ENCODE peak calls at places on chromosomes 16 and 17, in nine cellular contexts. I is Panc1, Y is esophagus muscularis mucosa, K is endothelial cell of umbilical vein, O is HCT116, L is transverse colon, Q is SK-N-SH, N is stomach, A is HL-60. S is an unnamed sample.

GRCh38 chr16:11949527-11949926 is 7.7 kb upstream of the NPIPB2 start:
- DNase-seq in I (peak), Y (no peak), K (peak), O (peak), L (peak), Q (peak), N (no peak), A (peak), S (no peak)

GRCh38 chr17:5758651-5759050 is 174.3 kb upstream of the NLRP1 start:
- DNase-seq in I (no peak), Y (no peak), K (peak), O (peak), L (no peak), Q (no peak), N (no peak), A (no peak), S (no peak)

GRCh38 chr16:87076950-87077749 is 240.0 kb downstream of the C16orf95 start:
- DNase-seq in I (no peak), Y (no peak), K (peak), O (peak), L (peak), Q (peak), N (peak), A (peak), S (peak)

GRCh38 chr17:44043326-44043725 is 23.1 kb downstream of the LSM12 start:
- DNase-seq in I (no peak), Y (no peak), K (no peak), O (no peak), L (no peak), Q (no peak), N (no peak), A (peak), S (no peak)

GRCh38 chr17:49874911-49875310 is 27.0 kb upstream of the TAC4 start:
- DNase-seq in I (no peak), Y (no peak), K (no peak), O (no peak), L (no peak), Q (no peak), N (no peak), A (no peak), S (no peak)

GRCh38 chr16:76309639-76310335 is 32.6 kb downstream of the CNTNAP4 start:
- DNase-seq in I (no peak), Y (no peak), K (no peak), O (no peak), L (no peak), Q (no peak), N (no peak), A (peak), S (no peak)

GRCh38 chr17:6914711-6915110 is 81.1 kb upstream of the ALOX12 start:
- DNase-seq in I (no peak), Y (peak), K (no peak), O (no peak), L (no peak), Q (no peak), N (no peak), A (peak), S (no peak)

GRCh38 chr17:44344939-44345496 is at the start of gene GRN:
- DNase-seq in I (peak), Y (peak), K (peak), O (peak), L (peak), Q (peak), N (peak), A (peak), S (peak)

GRCh38 chr17:59328534-59329095 is 2.8 kb upstream of the YPEL2 start:
- DNase-seq in I (no peak), Y (no peak), K (no peak), O (no peak), L (no peak), Q (no peak), N (no peak), A (no peak), S (peak)

GRCh38 chr17:7833795-7834553 is at the start of gene KDM6B:
- DNase-seq in I (no peak), Y (peak), K (peak), O (peak), L (peak), Q (peak), N (peak), A (peak), S (peak)

GRCh38 chr17:42639484-42640474 is 19.3 kb upstream of the TUBG2 start:
- DNase-seq in I (no peak), Y (no peak), K (no peak), O (no peak), L (no peak), Q (no peak), N (no peak), A (no peak), S (no peak)

GRCh38 chr17:41367426-41368075 is 2.1 kb downstream of the KRT33B start:
- DNase-seq in I (no peak), Y (no peak), K (no peak), O (no peak), L (no peak), Q (no peak), N (no peak), A (no peak), S (no peak)

GRCh38 chr17:47684025-47684424 is 9.9 kb upstream of the TBKBP1 start:
- DNase-seq in I (no peak), Y (no peak), K (no peak), O (no peak), L (no peak), Q (no peak), N (no peak), A (no peak), S (no peak)

GRCh38 chr16:11639925-11640899 is 28.0 kb upstream of the SNN start:
- DNase-seq in I (peak), Y (no peak), K (peak), O (peak), L (peak), Q (no peak), N (peak), A (peak), S (peak)

GRCh38 chr16:24009955-24010354 is 174.2 kb downstream of the PRKCB start:
- DNase-seq in I (no peak), Y (no peak), K (no peak), O (no peak), L (no peak), Q (no peak), N (no peak), A (no peak), S (no peak)

GRCh38 chr16:51753382-51753781 is 602.3 kb upstream of the SALL1 start:
- DNase-seq in I (no peak), Y (no peak), K (no peak), O (no peak), L (no peak), Q (no peak), N (no peak), A (no peak), S (no peak)

GRCh38 chr17:40605301-40605700 is 40.0 kb upstream of the CCR7 start:
- DNase-seq in I (no peak), Y (peak), K (no peak), O (no peak), L (no peak), Q (no peak), N (no peak), A (no peak), S (peak)

GRCh38 chr17:77884019-77884418 is 74.5 kb upstream of the TNRC6C start:
- DNase-seq in I (no peak), Y (no peak), K (no peak), O (no peak), L (no peak), Q (peak), N (no peak), A (no peak), S (peak)
- TF ChIP-seq POLR2AphosphoS5 in I (no peak), Y (no peak), K (no peak), O (no peak), L (no peak), Q (no peak), N (no peak), A (no peak), S (no peak)

GRCh38 chr16:2790631-2791030 is 3.3 kb upstream of the PRSS33 start:
- DNase-seq in I (no peak), Y (no peak), K (no peak), O (no peak), L (no peak), Q (no peak), N (no peak), A (no peak), S (no peak)

GRCh38 chr16:2795714-2796143 is 2.5 kb upstream of the PRSS41 start:
- DNase-seq in I (no peak), Y (no peak), K (no peak), O (no peak), L (peak), Q (no peak), N (no peak), A (no peak), S (no peak)

GRCh38 chr16:2791174-2791573 is 3.8 kb upstream of the PRSS33 start:
- DNase-seq in I (no peak), Y (no peak), K (no peak), O (no peak), L (no peak), Q (no peak), N (no peak), A (no peak), S (peak)

GRCh38 chr16:2787961-2788360 is 601 bp upstream of the PRSS33 start:
- DNase-seq in I (no peak), Y (no peak), K (no peak), O (no peak), L (no peak), Q (no peak), N (no peak), A (no peak), S (no peak)

DNA sequence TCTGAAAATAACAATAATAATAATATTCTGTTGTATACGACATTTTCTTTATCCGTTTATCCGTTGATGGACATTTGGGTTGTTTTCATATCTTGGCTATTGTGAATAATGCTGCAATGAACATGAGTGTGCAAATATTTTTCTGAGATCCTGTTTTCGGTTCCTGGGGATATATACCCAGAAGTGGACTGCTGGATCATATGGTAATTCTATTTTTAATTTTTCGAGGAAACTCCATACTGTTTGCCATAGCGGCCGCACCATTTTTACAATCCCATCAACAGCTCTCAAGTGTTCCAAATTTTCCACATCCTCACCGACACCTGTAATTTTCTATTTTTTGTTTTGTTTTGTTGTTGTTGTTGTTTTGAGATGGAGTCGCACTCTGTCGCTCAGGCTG is 5.3 kb upstream of the PRSS41 start:
- DNase-seq in I (no peak), Y (no peak), K (no peak), O (no peak), L (no peak), Q (no peak), N (no peak), A (no peak), S (no peak)
- TF ChIP-seq CTCF in I (no peak), Y (no peak), K (no peak), O (no peak), L (no peak), Q (no peak), N (no peak), A (no peak), S (no peak)

GRCh38 chr17:81941484-81942166 is 4.5 kb upstream of the PYCR1 start:
- DNase-seq in I (no peak), Y (no peak), K (no peak), O (no peak), L (no peak), Q (no peak), N (no peak), A (no peak), S (no peak)
- H3K4me3 ChIP-seq in I (no peak), Y (no peak), K (no peak), O (no peak), L (no peak), Q (no peak), N (no peak), A (no peak), S (no peak)

GRCh38 chr16:72188512-72188911 is 16.6 kb upstream of the PMFBP1 start:
- DNase-seq in I (no peak), Y (no peak), K (no peak), O (no peak), L (no peak), Q (no peak), N (no peak), A (no peak), S (no peak)
- TF ChIP-seq POLR2AphosphoS5 in I (no peak), Y (no peak), K (no peak), O (no peak), L (no peak), Q (no peak), N (no peak), A (no peak), S (no peak)

GRCh38 chr17:77608431-77608830 is 350.1 kb upstream of the TNRC6C start:
- DNase-seq in I (no peak), Y (no peak), K (no peak), O (no peak), L (no peak), Q (peak), N (no peak), A (no peak), S (peak)
- TF ChIP-seq CTCF in I (no peak), Y (no peak), K (no peak), O (no peak), L (no peak), Q (no peak), N (no peak), A (no peak), S (no peak)

GRCh38 chr16:4111748-4112696 is 4.2 kb downstream of the ADCY9 start:
- DNase-seq in I (no peak), Y (no peak), K (no peak), O (no peak), L (peak), Q (no peak), N (no peak), A (no peak), S (peak)

GRCh38 chr16:4113358-4114256 is 2.6 kb downstream of the ADCY9 start:
- DNase-seq in I (no peak), Y (no peak), K (no peak), O (no peak), L (no peak), Q (no peak), N (no peak), A (no peak), S (peak)

GRCh38 chr16:4110680-4111079 is 5.6 kb downstream of the ADCY9 start:
- DNase-seq in I (no peak), Y (no peak), K (no peak), O (no peak), L (peak), Q (no peak), N (peak), A (no peak), S (peak)

GRCh38 chr16:4109250-4109736 is 6.9 kb downstream of the ADCY9 start:
- DNase-seq in I (no peak), Y (no peak), K (no peak), O (no peak), L (no peak), Q (no peak), N (no peak), A (no peak), S (peak)

GRCh38 chr16:4110065-4110464 is 6.2 kb downstream of the ADCY9 start:
- DNase-seq in I (no peak), Y (no peak), K (no peak), O (no peak), L (no peak), Q (no peak), N (no peak), A (no peak), S (peak)
- H3K4me3 ChIP-seq in I (no peak), Y (no peak), K (no peak), O (no peak), L (no peak), Q (no peak), N (no peak), A (no peak), S (no peak)

GRCh38 chr16:67481561-67482259 is 753 bp upstream of the ATP6V0D1 start:
- DNase-seq in I (no peak), Y (no peak), K (peak), O (no peak), L (peak), Q (peak), N (peak), A (peak), S (peak)
- TF ChIP-seq POLR2AphosphoS5 in I (no peak), Y (no peak), K (no peak), O (no peak), L (no peak), Q (peak), N (no peak), A (no peak), S (no peak)